ENCODE peak calls at places on chromosome 10, in five cellular contexts. One of them, this sample, is unnamed.
A peak's percentile ranks its signal among the peaks of the same experiment; 100 is the strongest.

GRCh38 chr10:64089648-64090047 is 568.4 kb downstream of the REEP3 start:
- DNase-seq in hepatocyte: no peak
- DNase-seq in uterus: no peak
- DNase-seq in cardiac muscle cell: no peak
- DNase-seq in heart right ventricle: no peak
- DNase-seq in this sample: no peak

GRCh38 chr10:68212721-68213352 is 19.1 kb downstream of the ATOH7 start:
- DNase-seq in cardiac muscle cell: peak; percentile 69
- DNase-seq in heart right ventricle: no peak
- DNase-seq in hepatocyte: peak; percentile 33
- DNase-seq in uterus: no peak
- DNase-seq in this sample: no peak

GRCh38 chr10:68371604-68372003 is 35.5 kb downstream of the RUFY2 start:
- DNase-seq in uterus: no peak
- DNase-seq in cardiac muscle cell: no peak
- DNase-seq in heart right ventricle: no peak
- DNase-seq in hepatocyte: no peak
- DNase-seq in this sample: no peak

GRCh38 chr10:44473146-44473545 is 88.2 kb upstream of the CXCL12 start:
- DNase-seq in hepatocyte: no peak
- DNase-seq in uterus: no peak
- DNase-seq in heart right ventricle: no peak
- DNase-seq in cardiac muscle cell: no peak
- DNase-seq in this sample: no peak

GRCh38 chr10:86073199-86073977 is 293.2 kb downstream of the GRID1 start:
- DNase-seq in cardiac muscle cell: no peak
- DNase-seq in heart right ventricle: no peak
- DNase-seq in uterus: no peak
- DNase-seq in hepatocyte: no peak
- DNase-seq in this sample: no peak

GRCh38 chr10:3805791-3806381 is 20.9 kb upstream of the KLF6 start:
- DNase-seq in hepatocyte: peak; percentile 40
- DNase-seq in cardiac muscle cell: peak; percentile 86
- DNase-seq in heart right ventricle: peak; percentile 74
- DNase-seq in uterus: peak; percentile 70
- DNase-seq in this sample: no peak

GRCh38 chr10:11180228-11180627 is 162.6 kb downstream of the CELF2 start:
- DNase-seq in heart right ventricle: no peak
- DNase-seq in cardiac muscle cell: no peak
- DNase-seq in uterus: no peak
- DNase-seq in hepatocyte: no peak
- DNase-seq in this sample: peak; percentile 69

GRCh38 chr10:16870331-16870730 is 53.1 kb upstream of the RSU1 start:
- DNase-seq in cardiac muscle cell: no peak
- DNase-seq in hepatocyte: no peak
- DNase-seq in uterus: no peak
- DNase-seq in heart right ventricle: no peak
- DNase-seq in this sample: no peak

GRCh38 chr10:43231523-43232078 is 35.3 kb downstream of the RASGEF1A start:
- DNase-seq in cardiac muscle cell: no peak
- DNase-seq in hepatocyte: no peak
- DNase-seq in heart right ventricle: no peak
- DNase-seq in uterus: peak; percentile 11
- DNase-seq in this sample: peak; percentile 57

GRCh38 chr10:34575882-34576281 is 239.2 kb downstream of the PARD3 start:
- DNase-seq in hepatocyte: no peak
- DNase-seq in uterus: no peak
- DNase-seq in heart right ventricle: no peak
- DNase-seq in cardiac muscle cell: peak; percentile 17
- DNase-seq in this sample: no peak

GRCh38 chr10:73647211-73647874 is 6.1 kb upstream of the MYOZ1 start:
- DNase-seq in uterus: peak; percentile 61
- DNase-seq in heart right ventricle: no peak
- DNase-seq in hepatocyte: peak; percentile 77
- DNase-seq in cardiac muscle cell: peak; percentile 69
- DNase-seq in this sample: peak; percentile 79

GRCh38 chr10:91552706-91553105 is 80.2 kb downstream of the PPP1R3C start:
- DNase-seq in heart right ventricle: peak; percentile 51
- DNase-seq in hepatocyte: peak; percentile 23
- DNase-seq in uterus: no peak
- DNase-seq in cardiac muscle cell: peak; percentile 39
- DNase-seq in this sample: no peak

GRCh38 chr10:89644967-89645741 is at the start of gene PANK1:
- DNase-seq in hepatocyte: peak; percentile 86
- DNase-seq in uterus: peak; percentile 57
- DNase-seq in cardiac muscle cell: peak; percentile 85
- DNase-seq in heart right ventricle: peak; percentile 73
- DNase-seq in this sample: peak; percentile 91

GRCh38 chr10:49410365-49411074 is 14.6 kb upstream of the DRGX start:
- DNase-seq in heart right ventricle: peak; percentile 39
- DNase-seq in hepatocyte: no peak
- DNase-seq in uterus: no peak
- DNase-seq in cardiac muscle cell: no peak
- DNase-seq in this sample: no peak

GRCh38 chr10:95391570-95392249 is 100.9 kb upstream of the PDLIM1 start:
- DNase-seq in hepatocyte: peak; percentile 78
- DNase-seq in cardiac muscle cell: peak; percentile 75
- DNase-seq in heart right ventricle: no peak
- DNase-seq in uterus: no peak
- DNase-seq in this sample: no peak

GRCh38 chr10:3271385-3272115 is 99.0 kb upstream of the PITRM1 start:
- DNase-seq in hepatocyte: no peak
- DNase-seq in uterus: no peak
- DNase-seq in heart right ventricle: peak; percentile 15
- DNase-seq in cardiac muscle cell: no peak
- DNase-seq in this sample: no peak

GRCh38 chr10:66827353-66827752 is 98.5 kb upstream of the LRRTM3 start:
- DNase-seq in hepatocyte: no peak
- DNase-seq in heart right ventricle: no peak
- DNase-seq in cardiac muscle cell: peak; percentile 50
- DNase-seq in uterus: no peak
- DNase-seq in this sample: no peak

GRCh38 chr10:90885176-90885575 is 13.4 kb downstream of the RPP30 start:
- DNase-seq in cardiac muscle cell: peak; percentile 70
- DNase-seq in hepatocyte: no peak
- DNase-seq in heart right ventricle: no peak
- DNase-seq in uterus: no peak
- DNase-seq in this sample: no peak

GRCh38 chr10:74255800-74256422 is 104.9 kb downstream of the ADK start:
- DNase-seq in cardiac muscle cell: no peak
- DNase-seq in hepatocyte: no peak
- DNase-seq in heart right ventricle: no peak
- DNase-seq in uterus: no peak
- DNase-seq in this sample: no peak

GRCh38 chr10:16904049-16904448 is 86.8 kb upstream of the RSU1 start:
- DNase-seq in heart right ventricle: no peak
- DNase-seq in cardiac muscle cell: no peak
- DNase-seq in hepatocyte: no peak
- DNase-seq in uterus: no peak
- DNase-seq in this sample: no peak

GRCh38 chr10:107442035-107442505 is 277.6 kb upstream of the SORCS1 start:
- DNase-seq in cardiac muscle cell: peak; percentile 14
- DNase-seq in heart right ventricle: no peak
- DNase-seq in hepatocyte: no peak
- DNase-seq in uterus: no peak
- DNase-seq in this sample: no peak

GRCh38 chr10:44883581-44884331 is 27.4 kb upstream of the TMEM72 start:
- DNase-seq in uterus: no peak
- DNase-seq in hepatocyte: no peak
- DNase-seq in heart right ventricle: no peak
- DNase-seq in cardiac muscle cell: no peak
- DNase-seq in this sample: no peak

GRCh38 chr10:33974976-33975478 is 640.6 kb upstream of the NRP1 start:
- DNase-seq in uterus: no peak
- DNase-seq in cardiac muscle cell: no peak
- DNase-seq in heart right ventricle: no peak
- DNase-seq in hepatocyte: no peak
- DNase-seq in this sample: no peak

GRCh38 chr10:71512213-71512745 is 115.6 kb downstream of the CDH23 start:
- DNase-seq in uterus: no peak
- DNase-seq in heart right ventricle: no peak
- DNase-seq in hepatocyte: no peak
- DNase-seq in cardiac muscle cell: no peak
- DNase-seq in this sample: no peak

GRCh38 chr10:118983263-118983662 is 46.3 kb upstream of the NANOS1 start:
- DNase-seq in uterus: no peak
- DNase-seq in heart right ventricle: no peak
- DNase-seq in hepatocyte: no peak
- DNase-seq in cardiac muscle cell: peak; percentile 38
- DNase-seq in this sample: no peak

GRCh38 chr10:30562787-30563186 is 66.8 kb downstream of the LYZL2 start:
- DNase-seq in heart right ventricle: no peak
- DNase-seq in hepatocyte: no peak
- DNase-seq in cardiac muscle cell: no peak
- DNase-seq in uterus: no peak
- DNase-seq in this sample: no peak

GRCh38 chr10:117539271-117539876 is 3.2 kb upstream of the EMX2 start:
- DNase-seq in hepatocyte: no peak
- DNase-seq in heart right ventricle: no peak
- DNase-seq in cardiac muscle cell: no peak
- DNase-seq in uterus: peak; percentile 44
- DNase-seq in this sample: no peak

GRCh38 chr10:117536359-117536861 is 6.1 kb upstream of the EMX2 start:
- DNase-seq in hepatocyte: no peak
- DNase-seq in uterus: peak; percentile 56
- DNase-seq in cardiac muscle cell: no peak
- DNase-seq in heart right ventricle: no peak
- DNase-seq in this sample: no peak

GRCh38 chr10:117537436-117537903 is 5.1 kb upstream of the EMX2 start:
- DNase-seq in cardiac muscle cell: peak; percentile 40
- DNase-seq in hepatocyte: peak; percentile 73
- DNase-seq in heart right ventricle: no peak
- DNase-seq in uterus: peak; percentile 62
- DNase-seq in this sample: no peak

GRCh38 chr10:117536862-117537435 is 5.6 kb upstream of the EMX2 start:
- DNase-seq in hepatocyte: no peak
- DNase-seq in cardiac muscle cell: no peak
- DNase-seq in heart right ventricle: no peak
- DNase-seq in uterus: peak; percentile 65
- DNase-seq in this sample: no peak

DNA sequence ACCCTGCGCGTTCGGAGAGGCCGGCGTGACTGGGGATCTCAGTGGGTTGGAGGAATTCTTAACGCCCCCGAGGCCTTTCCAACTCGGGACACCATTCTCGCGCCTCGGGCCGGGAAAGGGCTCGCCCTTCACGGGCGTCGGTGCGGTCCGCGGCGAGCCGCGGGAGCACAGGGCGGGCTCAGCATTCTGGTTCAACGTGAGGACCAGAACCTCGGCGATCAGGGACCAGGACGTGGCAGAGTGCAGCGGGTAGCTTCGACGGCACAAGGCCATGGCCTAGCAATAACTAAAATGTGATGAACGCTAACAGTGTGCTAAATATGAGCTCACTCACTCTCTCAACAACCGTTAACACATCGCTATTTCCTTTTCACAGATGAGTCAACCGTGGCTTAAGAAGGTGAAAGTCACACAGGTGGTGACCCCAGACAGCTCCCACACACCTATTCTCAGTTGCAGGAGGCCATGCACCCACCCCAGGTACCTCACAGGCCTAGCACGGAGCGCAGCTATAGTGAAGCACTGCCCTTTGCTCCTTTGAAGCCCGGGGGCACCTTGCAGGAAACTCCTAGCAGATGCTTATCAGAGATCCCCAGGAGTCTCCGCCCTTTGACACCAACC is 4.5 kb upstream of the EMX2 start:
- DNase-seq in uterus: peak; percentile 52
- DNase-seq in hepatocyte: no peak
- DNase-seq in heart right ventricle: no peak
- DNase-seq in cardiac muscle cell: no peak
- DNase-seq in this sample: no peak
- TF ChIP-seq CTCF in uterus: no peak
- TF ChIP-seq CTCF in hepatocyte: no peak
- TF ChIP-seq CTCF in heart right ventricle: no peak
- TF ChIP-seq CTCF in cardiac muscle cell: no peak
- TF ChIP-seq CTCF in this sample: no peak

GRCh38 chr10:26446258-26446657 is 8.1 kb downstream of the APBB1IP start:
- DNase-seq in cardiac muscle cell: no peak
- DNase-seq in uterus: no peak
- DNase-seq in heart right ventricle: no peak
- DNase-seq in hepatocyte: no peak
- DNase-seq in this sample: no peak
- H3K4me1 ChIP-seq in cardiac muscle cell: no peaks in the 10 kb centered on the region
- H3K4me1 ChIP-seq in uterus: no peaks in the 10 kb centered on the region
- H3K4me1 ChIP-seq in heart right ventricle: peaks cover 69% of the 10 kb centered on the region
- H3K4me1 ChIP-seq in hepatocyte: no peaks in the 10 kb centered on the region
- H3K4me1 ChIP-seq in this sample: no peaks in the 10 kb centered on the region

GRCh38 chr10:100360234-100360633 is 13.2 kb downstream of the SCD start:
- DNase-seq in heart right ventricle: no peak
- DNase-seq in uterus: no peak
- DNase-seq in cardiac muscle cell: no peak
- DNase-seq in hepatocyte: no peak
- DNase-seq in this sample: no peak

GRCh38 chr10:100364735-100365391 is 17.8 kb downstream of the SCD start:
- DNase-seq in heart right ventricle: peak; percentile 79
- DNase-seq in uterus: peak; percentile 89
- DNase-seq in cardiac muscle cell: peak; percentile 81
- DNase-seq in hepatocyte: peak; percentile 89
- DNase-seq in this sample: peak; percentile 87

GRCh38 chr10:100362570-100363496 is 15.8 kb downstream of the SCD start:
- DNase-seq in uterus: no peak
- DNase-seq in hepatocyte: no peak
- DNase-seq in cardiac muscle cell: no peak
- DNase-seq in heart right ventricle: no peak
- DNase-seq in this sample: no peak

GRCh38 chr10:100359529-100360150 is 12.6 kb downstream of the SCD start:
- DNase-seq in hepatocyte: no peak
- DNase-seq in heart right ventricle: no peak
- DNase-seq in cardiac muscle cell: no peak
- DNase-seq in uterus: no peak
- DNase-seq in this sample: no peak

DNA sequence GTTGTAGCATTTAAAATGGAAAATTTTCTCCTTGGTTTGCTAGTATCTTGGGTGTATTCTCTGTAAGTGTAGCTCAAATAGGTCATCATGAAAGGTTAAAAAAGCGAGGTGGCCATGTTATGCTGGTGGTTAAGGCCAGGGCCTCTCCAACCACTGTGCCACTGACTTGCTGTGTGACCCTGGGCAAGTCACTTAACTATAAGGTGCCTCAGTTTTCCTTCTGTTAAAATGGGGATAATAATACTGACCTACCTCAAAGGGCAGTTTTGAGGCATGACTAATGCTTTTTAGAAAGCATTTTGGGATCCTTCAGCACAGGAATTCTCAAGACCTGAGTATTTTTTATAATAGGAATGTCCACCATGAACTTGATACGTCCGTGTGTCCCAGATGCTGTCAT is 17.1 kb downstream of the SCD start:
- DNase-seq in heart right ventricle: no peak
- DNase-seq in uterus: no peak
- DNase-seq in hepatocyte: no peak
- DNase-seq in cardiac muscle cell: no peak
- DNase-seq in this sample: no peak
- H3K27ac ChIP-seq in heart right ventricle: no peak overlapping the region
- H3K27ac ChIP-seq in uterus: peak overlapping the region; percentile 21
- H3K27ac ChIP-seq in hepatocyte: peak overlapping the region; percentile 69
- H3K27ac ChIP-seq in cardiac muscle cell: peak overlapping the region; percentile 59
- H3K27ac ChIP-seq in this sample: no peak overlapping the region

GRCh38 chr10:84608126-84608525 is 279.7 kb downstream of the CCSER2 start:
- DNase-seq in hepatocyte: no peak
- DNase-seq in uterus: no peak
- DNase-seq in heart right ventricle: no peak
- DNase-seq in cardiac muscle cell: no peak
- DNase-seq in this sample: no peak

GRCh38 chr10:84607523-84607922 is 279.1 kb downstream of the CCSER2 start:
- DNase-seq in heart right ventricle: no peak
- DNase-seq in hepatocyte: no peak
- DNase-seq in cardiac muscle cell: no peak
- DNase-seq in uterus: no peak
- DNase-seq in this sample: no peak

GRCh38 chr10:84613336-84614021 is 285.1 kb downstream of the CCSER2 start:
- DNase-seq in cardiac muscle cell: peak; percentile 20
- DNase-seq in heart right ventricle: peak; percentile 9
- DNase-seq in hepatocyte: peak; percentile 78
- DNase-seq in uterus: no peak
- DNase-seq in this sample: peak; percentile 71
- TF ChIP-seq CTCF in cardiac muscle cell: peak; percentile 7
- TF ChIP-seq CTCF in heart right ventricle: peak; percentile 12
- TF ChIP-seq CTCF in hepatocyte: peak; percentile 68
- TF ChIP-seq CTCF in uterus: no peak
- TF ChIP-seq CTCF in this sample: peak; percentile 30